ENCODE peak calls at places on chromosomes 16 and 17, in nine cellular contexts. B is GM23338, D is PC-9, M is PC-3, J is K562, H is GM23248, F is H1, T is fibroblast of lung, K is HCT116. L is an unnamed sample.

GRCh38 chr16:27722892-27723450 is 173.0 kb downstream of the KATNIP start:
- DNase-seq in B (no peak), D (no peak), M (no peak), J (no peak), H (no peak), F (no peak), T (no peak), K (no peak), L (no peak)

GRCh38 chr17:9285602-9286001 is 264.3 kb downstream of the NTN1 start:
- DNase-seq in B (no peak), D (no peak), M (no peak), J (no peak), H (peak; percentile 68), F (no peak), T (no peak), K (no peak), L (no peak)

GRCh38 chr16:57753448-57754353 is 18.1 kb downstream of the KATNB1 start:
- DNase-seq in B (no peak), D (no peak), M (no peak), J (no peak), H (no peak), F (no peak), T (no peak), K (no peak), L (no peak)

GRCh38 chr17:68310141-68310540 is 18.8 kb downstream of the ARSG start:
- DNase-seq in B (no peak), D (no peak), M (peak; percentile 72), J (peak; percentile 20), H (peak; percentile 41), F (no peak), T (no peak), K (peak; percentile 67), L (no peak)

GRCh38 chr17:70510288-70510687 is 341.0 kb downstream of the KCNJ2 start:
- DNase-seq in B (no peak), D (no peak), M (no peak), J (no peak), H (no peak), F (no peak), T (no peak), K (no peak), L (no peak)

GRCh38 chr17:82849076-82849945 is 9.5 kb upstream of the ZNF750 start:
- DNase-seq in B (no peak), D (no peak), M (no peak), J (no peak), H (no peak), F (no peak), T (no peak), K (no peak), L (no peak)

GRCh38 chr17:69853533-69854262 is 221.3 kb upstream of the KCNJ16 start:
- DNase-seq in B (no peak), D (no peak), M (no peak), J (no peak), H (peak; percentile 56), F (no peak), T (no peak), K (no peak), L (no peak)

GRCh38 chr16:88720396-88720970 is 14.2 kb downstream of the CTU2 start:
- DNase-seq in B (no peak), D (no peak), M (no peak), J (no peak), H (no peak), F (no peak), T (no peak), K (no peak), L (no peak)

GRCh38 chr16:5916711-5917191 is 819.2 kb upstream of the EEF2KMT start:
- DNase-seq in B (peak; percentile 17), D (no peak), M (no peak), J (no peak), H (no peak), F (no peak), T (no peak), K (no peak), L (no peak)

GRCh38 chr17:67990909-67991308 is 5.4 kb downstream of the C17orf58 start:
- DNase-seq in B (no peak), D (no peak), M (peak; percentile 15), J (no peak), H (no peak), F (no peak), T (no peak), K (no peak), L (no peak)

GRCh38 chr17:7587831-7588230 is 2.1 kb downstream of the SOX15 start:
- DNase-seq in B (no peak), D (peak; percentile 71), M (peak; percentile 45), J (no peak), H (no peak), F (no peak), T (no peak), K (no peak), L (no peak)

GRCh38 chr17:7138800-7139381 is 24.3 kb upstream of the ASGR2 start:
- DNase-seq in B (no peak), D (no peak), M (peak; percentile 8), J (no peak), H (no peak), F (no peak), T (no peak), K (no peak), L (no peak)

GRCh38 chr17:13273744-13274295 is 256.0 kb upstream of the ELAC2 start:
- DNase-seq in B (no peak), D (no peak), M (peak; percentile 43), J (no peak), H (peak; percentile 84), F (no peak), T (no peak), K (no peak), L (no peak)

GRCh38 chr16:85350973-85351372 is 238.7 kb upstream of the CIBAR2 start:
- DNase-seq in B (no peak), D (peak; percentile 94), M (peak; percentile 97), J (no peak), H (peak; percentile 93), F (no peak), T (peak; percentile 96), K (peak; percentile 97), L (no peak)

DNA sequence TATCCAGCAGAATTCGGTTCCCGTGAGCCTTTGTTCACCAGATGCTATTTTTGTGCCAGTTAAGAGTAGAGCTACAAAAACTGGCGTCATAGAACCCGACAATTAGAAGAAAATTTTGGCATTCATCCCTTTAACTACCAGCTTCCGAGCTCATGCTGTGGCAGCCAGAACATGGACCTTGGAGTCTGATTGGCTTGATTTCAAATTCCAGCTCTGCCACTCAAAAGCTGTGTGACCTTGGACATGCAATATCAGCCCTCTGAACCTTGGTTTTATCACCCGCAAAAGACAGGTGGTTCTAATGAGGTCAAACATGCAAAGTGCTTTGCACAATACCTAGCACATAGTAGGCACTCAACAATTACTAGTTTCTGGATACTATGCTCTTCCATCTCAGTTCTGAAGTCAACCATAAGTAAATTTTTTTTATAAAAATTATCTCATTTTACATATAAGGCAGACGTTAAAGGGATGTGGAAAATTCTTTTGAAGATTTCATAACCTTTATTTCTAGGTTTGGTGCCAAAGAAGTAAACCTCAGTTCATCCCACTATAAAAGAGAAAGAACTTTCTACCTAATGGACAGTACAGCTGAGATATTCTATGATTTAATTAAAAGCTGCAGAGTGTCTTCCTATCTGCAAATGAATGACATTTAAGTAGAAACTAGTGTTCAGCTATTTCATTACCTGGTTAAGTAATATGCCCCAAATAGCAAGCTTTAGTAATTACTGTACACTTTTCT is 331.5 kb downstream of the HAPSTR1 start:
- DNase-seq in B (no peak), D (no peak), M (no peak), J (no peak), H (no peak), F (no peak), T (no peak), K (no peak), L (no peak)
- TF ChIP-seq EZH2 in B (no peak), D (no peak), M (no peak), J (no peak), H (no peak), F (no peak), T (no peak), K (no peak), L (no peak)

GRCh38 chr17:2399572-2400473 is 1.0 kb downstream of the MNT start:
- DNase-seq in B (peak; percentile 97), D (peak; percentile 99), M (peak; percentile 93), J (peak; percentile 67), H (peak; percentile 98), F (peak; percentile 82), T (peak; percentile 96), K (peak; percentile 89), L (peak; percentile 97)

GRCh38 chr17:2400474-2400866 is 390 bp downstream of the MNT start:
- DNase-seq in B (peak; percentile 83), D (peak; percentile 55), M (peak; percentile 27), J (peak; percentile 31), H (peak; percentile 80), F (no peak), T (no peak), K (no peak), L (peak; percentile 68)

GRCh38 chr17:2398188-2398587 is 2.7 kb downstream of the MNT start:
- DNase-seq in B (no peak), D (no peak), M (no peak), J (no peak), H (no peak), F (no peak), T (no peak), K (no peak), L (no peak)

GRCh38 chr17:2397247-2398171 is 3.4 kb downstream of the MNT start:
- DNase-seq in B (no peak), D (no peak), M (no peak), J (no peak), H (no peak), F (no peak), T (no peak), K (no peak), L (no peak)

GRCh38 chr17:2398655-2399571 is 1.9 kb downstream of the MNT start:
- DNase-seq in B (peak; percentile 84), D (peak; percentile 69), M (peak; percentile 68), J (peak; percentile 36), H (peak; percentile 95), F (no peak), T (peak; percentile 73), K (no peak), L (peak; percentile 43)
- H3K4me1 ChIP-seq in B (peaks cover 33% of the 10 kb centered on the region), D (peaks cover 51% of the 10 kb centered on the region), M (peaks cover 51% of the 10 kb centered on the region), J (peaks cover 80% of the 10 kb centered on the region), H (peaks cover 34% of the 10 kb centered on the region), F (peaks cover 34% of the 10 kb centered on the region), T (peaks cover 49% of the 10 kb centered on the region), K (peaks cover 44% of the 10 kb centered on the region), L (peaks cover 8% of the 10 kb centered on the region)

DNA sequence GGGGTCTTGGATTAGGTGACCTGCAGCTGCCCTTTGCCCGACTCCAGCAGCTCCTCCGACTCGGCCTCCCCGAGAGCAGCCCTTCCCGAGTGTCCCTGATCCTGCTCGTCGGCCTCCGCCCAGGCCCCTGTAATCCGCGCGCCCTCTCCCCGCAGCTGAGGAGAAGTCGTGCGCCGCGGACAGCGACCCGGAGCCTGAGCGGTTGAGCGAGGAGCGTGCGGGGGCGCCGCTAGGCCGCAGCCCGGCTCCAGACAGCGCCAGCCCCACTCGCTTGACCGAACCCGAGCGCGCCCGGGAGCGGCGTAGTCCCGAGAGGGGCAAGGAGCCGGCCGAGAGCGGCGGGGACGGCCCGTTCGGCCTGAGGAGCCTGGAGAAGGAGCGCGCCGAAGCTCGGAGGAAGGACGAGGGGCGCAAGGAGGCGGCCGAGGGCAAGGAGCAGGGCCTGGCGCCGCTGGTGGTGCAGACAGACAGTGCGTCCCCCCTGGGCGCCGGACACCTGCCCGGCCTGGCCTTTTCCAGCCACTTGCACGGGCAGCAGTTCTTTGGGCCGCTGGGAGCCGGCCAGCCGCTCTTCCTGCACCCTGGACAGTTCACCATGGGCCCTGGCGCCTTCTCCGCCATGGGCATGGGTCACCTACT is 5.5 kb downstream of the TBX2 start:
- DNase-seq in B (peak; percentile 57), D (no peak), M (no peak), J (no peak), H (no peak), F (no peak), T (peak; percentile 50), K (no peak), L (no peak)
- TF ChIP-seq EZH2 in B (peak; percentile 77), D (no peak), M (no peak), J (no peak), H (no peak), F (peak; percentile 98), T (no peak), K (no peak), L (no peak)

GRCh38 chr17:1764274-1764673 is 2.4 kb downstream of the SERPINF1 start:
- DNase-seq in B (no peak), D (no peak), M (no peak), J (no peak), H (peak; percentile 93), F (no peak), T (peak; percentile 93), K (no peak), L (peak; percentile 96)
- H3K4me1 ChIP-seq in B (peaks cover 17% of the 10 kb centered on the region), D (no peaks in the 10 kb centered on the region), M (no peaks in the 10 kb centered on the region), J (peaks cover 34% of the 10 kb centered on the region), H (peaks cover 32% of the 10 kb centered on the region), F (peaks cover 23% of the 10 kb centered on the region), T (peaks cover 19% of the 10 kb centered on the region), K (peaks cover 2% of the 10 kb centered on the region), L (peaks cover 15% of the 10 kb centered on the region)